ENCODE peak calls at places on chromosomes 1 and 21, in four cellular contexts. One of them, this sample, is unnamed.

GRCh38 chr1:232333419-232333767 is 296.5 kb downstream of the SIPA1L2 start:
- DNase-seq in IMR-90: no peak
- DNase-seq in endothelial cell: no peak
- DNase-seq in glutamatergic neuron: no peak
- DNase-seq in this sample: no peak

GRCh38 chr1:240219104-240219503 is 127.4 kb downstream of the FMN2 start:
- DNase-seq in glutamatergic neuron: no peak
- DNase-seq in endothelial cell: no peak
- DNase-seq in IMR-90: no peak
- DNase-seq in this sample: no peak

GRCh38 chr1:167861664-167862381 is 52.1 kb downstream of the ADCY10 start:
- DNase-seq in endothelial cell: no peak
- DNase-seq in glutamatergic neuron: no peak
- DNase-seq in IMR-90: no peak
- DNase-seq in this sample: no peak

GRCh38 chr1:165824269-165824643 is 3.2 kb upstream of the UCK2 start:
- DNase-seq in endothelial cell: no peak
- DNase-seq in glutamatergic neuron: no peak
- DNase-seq in IMR-90: no peak
- DNase-seq in this sample: no peak

GRCh38 chr21:40245021-40245420 is 377.8 kb downstream of the PCP4 start:
- DNase-seq in IMR-90: no peak
- DNase-seq in glutamatergic neuron: no peak
- DNase-seq in endothelial cell: no peak
- DNase-seq in this sample: peak

GRCh38 chr21:26119906-26120305 is 50.7 kb downstream of the APP start:
- DNase-seq in IMR-90: no peak
- DNase-seq in glutamatergic neuron: no peak
- DNase-seq in endothelial cell: no peak
- DNase-seq in this sample: no peak

GRCh38 chr1:154222518-154222917 is 1.8 kb downstream of the UBAP2L start:
- DNase-seq in IMR-90: no peak
- DNase-seq in endothelial cell: no peak
- DNase-seq in glutamatergic neuron: no peak
- DNase-seq in this sample: no peak

GRCh38 chr21:15875286-15875685 is 145.5 kb downstream of the USP25 start:
- DNase-seq in endothelial cell: no peak
- DNase-seq in glutamatergic neuron: no peak
- DNase-seq in IMR-90: no peak
- DNase-seq in this sample: no peak

GRCh38 chr21:14403681-14404318 is 20.9 kb upstream of the HSPA13 start:
- DNase-seq in IMR-90: peak
- DNase-seq in glutamatergic neuron: no peak
- DNase-seq in endothelial cell: no peak
- DNase-seq in this sample: no peak

GRCh38 chr1:113975211-113975895 is 3.9 kb upstream of the OLFML3 start:
- DNase-seq in endothelial cell: no peak
- DNase-seq in IMR-90: peak
- DNase-seq in glutamatergic neuron: no peak
- DNase-seq in this sample: no peak

GRCh38 chr21:42721341-42721824 is 68.0 kb downstream of the PDE9A start:
- DNase-seq in endothelial cell: no peak
- DNase-seq in glutamatergic neuron: no peak
- DNase-seq in IMR-90: no peak
- DNase-seq in this sample: no peak

DNA sequence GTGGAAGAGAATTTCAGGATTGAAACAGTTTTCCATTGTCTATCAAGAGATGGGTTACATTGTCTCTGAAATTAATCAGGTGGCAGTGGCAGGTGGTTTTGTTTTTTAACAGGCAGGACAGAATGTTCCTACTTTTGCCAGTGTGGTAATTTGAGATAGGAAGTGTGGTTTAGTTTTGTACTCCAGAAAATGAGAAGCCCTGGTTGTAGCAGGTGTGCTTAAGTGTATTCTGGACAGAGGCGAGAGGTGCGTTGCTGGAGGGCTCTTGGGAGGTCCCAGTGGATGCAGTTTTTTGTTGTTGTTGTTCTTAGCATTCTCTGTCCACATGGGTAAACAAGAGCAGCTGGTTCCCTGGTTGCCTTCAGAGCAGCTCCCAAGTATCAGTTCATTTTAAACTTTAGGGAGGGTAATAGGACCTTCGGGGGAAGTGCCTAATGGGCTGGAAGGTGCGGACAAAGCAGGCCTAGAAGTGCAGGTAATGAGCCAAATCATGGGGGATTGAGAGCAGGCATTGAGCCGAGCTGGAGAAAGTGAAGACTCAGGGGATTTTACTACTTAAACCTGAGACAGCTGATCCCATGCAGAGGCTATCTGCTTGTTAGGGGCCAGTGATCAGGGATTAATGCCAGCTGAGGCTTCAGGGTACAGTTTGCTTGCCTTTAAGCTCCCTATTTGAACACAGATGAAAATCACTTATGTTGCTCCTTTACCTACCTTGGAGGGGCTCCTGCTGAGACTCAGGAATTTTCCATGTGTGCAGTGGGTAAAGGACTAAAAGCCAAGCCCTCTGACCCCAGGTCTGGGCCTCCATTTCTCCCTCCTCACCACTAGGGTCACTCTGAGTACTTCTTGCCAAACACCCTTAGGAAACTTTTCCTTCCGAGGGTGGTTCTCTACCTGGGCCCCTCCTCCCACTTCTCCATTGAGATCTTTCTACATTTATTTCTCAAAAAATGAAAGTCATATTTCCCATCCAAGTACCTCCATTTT is 6.1 kb downstream of the PFKFB2 start:
- DNase-seq in IMR-90: no peak
- DNase-seq in glutamatergic neuron: no peak
- DNase-seq in endothelial cell: no peak
- DNase-seq in this sample: peak
- TF ChIP-seq CTCF in IMR-90: no peak
- TF ChIP-seq CTCF in glutamatergic neuron: peak
- TF ChIP-seq CTCF in endothelial cell: no peak
- TF ChIP-seq CTCF in this sample: no peak

GRCh38 chr1:206469933-206470691 is at the start of gene IKBKE:
- DNase-seq in endothelial cell: peak
- DNase-seq in glutamatergic neuron: no peak
- DNase-seq in IMR-90: peak
- DNase-seq in this sample: peak
- TF ChIP-seq CTCF in endothelial cell: no peak
- TF ChIP-seq CTCF in glutamatergic neuron: no peak
- TF ChIP-seq CTCF in IMR-90: peak
- TF ChIP-seq CTCF in this sample: no peak

DNA sequence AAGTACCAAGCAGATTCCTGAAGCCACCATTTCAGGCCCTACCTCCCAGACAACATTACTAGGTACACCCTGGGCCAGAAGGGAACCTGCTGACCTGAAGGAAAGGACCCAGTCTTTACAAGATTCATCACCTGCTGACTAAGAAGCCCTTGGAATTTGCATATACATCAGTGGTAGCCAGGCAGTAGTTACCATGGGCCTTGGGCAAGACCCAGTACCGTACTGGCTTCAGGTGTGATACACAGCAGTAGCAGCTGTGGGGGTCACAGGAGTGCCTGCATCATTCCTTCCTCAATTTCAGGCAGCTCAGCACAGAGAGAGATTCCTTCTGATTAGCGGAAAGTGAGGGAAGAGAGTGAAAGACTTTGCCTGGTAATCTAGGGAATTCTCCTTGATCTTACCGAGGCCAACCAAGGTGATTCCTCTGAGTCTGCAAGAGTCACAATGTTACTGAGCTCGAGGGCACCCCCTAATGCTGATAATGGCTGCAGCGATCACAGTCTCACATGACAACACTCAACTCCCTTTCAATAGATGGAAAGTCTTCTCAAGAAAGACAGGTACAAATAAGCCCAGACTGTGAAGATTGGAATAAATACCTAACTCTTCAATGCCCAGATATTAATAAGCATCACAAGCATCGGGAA is 22.0 kb upstream of the UHMK1 start:
- DNase-seq in endothelial cell: no peak
- DNase-seq in IMR-90: no peak
- DNase-seq in glutamatergic neuron: no peak
- DNase-seq in this sample: no peak
- TF ChIP-seq CTCF in endothelial cell: no peak
- TF ChIP-seq CTCF in IMR-90: no peak
- TF ChIP-seq CTCF in glutamatergic neuron: no peak
- TF ChIP-seq CTCF in this sample: no peak

GRCh38 chr1:24150228-24151174 is 7.6 kb upstream of the IL22RA1 start:
- DNase-seq in IMR-90: peak
- DNase-seq in glutamatergic neuron: peak
- DNase-seq in endothelial cell: peak
- DNase-seq in this sample: peak
- TF ChIP-seq CTCF in IMR-90: peak
- TF ChIP-seq CTCF in glutamatergic neuron: peak
- TF ChIP-seq CTCF in endothelial cell: peak
- TF ChIP-seq CTCF in this sample: peak

GRCh38 chr1:190453550-190453949 is 24.1 kb downstream of the BRINP3 start:
- DNase-seq in IMR-90: peak
- DNase-seq in endothelial cell: no peak
- DNase-seq in glutamatergic neuron: no peak
- DNase-seq in this sample: no peak
- TF ChIP-seq CTCF in IMR-90: peak
- TF ChIP-seq CTCF in endothelial cell: no peak
- TF ChIP-seq CTCF in glutamatergic neuron: no peak
- TF ChIP-seq CTCF in this sample: no peak

DNA sequence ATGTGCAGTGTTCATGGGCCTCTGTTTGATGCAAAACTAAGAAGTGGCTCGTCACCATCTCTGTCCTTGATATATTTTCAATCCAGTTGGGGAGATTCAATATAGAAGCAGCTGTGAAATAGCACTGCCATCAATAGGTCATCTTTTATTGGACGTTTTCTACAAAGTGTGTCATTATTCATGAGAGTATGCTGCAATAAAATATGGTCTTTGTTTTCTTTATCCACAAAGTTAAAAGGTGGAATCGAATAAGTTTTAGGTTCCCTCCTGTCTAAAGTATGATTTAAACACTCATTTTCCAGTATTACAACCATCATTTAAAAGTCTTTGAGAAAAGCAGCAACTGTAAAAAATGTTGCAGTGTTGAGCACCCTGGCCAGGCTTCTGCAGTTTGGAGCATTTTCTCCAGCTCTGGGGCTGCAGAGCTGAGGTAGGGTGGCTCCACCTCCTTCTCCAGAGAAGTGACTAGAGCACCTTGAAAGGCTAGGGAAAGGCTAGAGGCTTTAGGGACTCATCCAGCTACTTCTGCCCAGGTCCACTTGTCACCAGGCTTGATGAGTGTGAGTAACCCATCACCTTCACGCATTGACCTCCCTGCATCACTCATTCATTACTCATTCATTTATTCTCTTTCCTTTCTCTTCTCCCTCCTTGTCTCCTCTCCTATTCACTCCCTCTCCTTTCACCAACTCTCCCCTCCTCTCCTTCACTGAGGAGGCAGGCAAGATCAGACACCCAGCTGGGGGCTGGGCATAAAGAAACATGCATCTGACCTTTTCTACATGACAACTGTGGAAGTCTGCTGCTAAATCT is 56.4 kb upstream of the DNAH14 start:
- DNase-seq in IMR-90: no peak
- DNase-seq in glutamatergic neuron: no peak
- DNase-seq in endothelial cell: no peak
- DNase-seq in this sample: no peak
- TF ChIP-seq CTCF in IMR-90: no peak
- TF ChIP-seq CTCF in glutamatergic neuron: no peak
- TF ChIP-seq CTCF in endothelial cell: no peak
- TF ChIP-seq CTCF in this sample: no peak

GRCh38 chr1:180215856-180216625 is 14.0 kb upstream of the LHX4 start:
- DNase-seq in glutamatergic neuron: no peak
- DNase-seq in IMR-90: no peak
- DNase-seq in endothelial cell: no peak
- DNase-seq in this sample: no peak

GRCh38 chr1:180211156-180211859 is 18.8 kb upstream of the LHX4 start:
- DNase-seq in glutamatergic neuron: no peak
- DNase-seq in IMR-90: no peak
- DNase-seq in endothelial cell: no peak
- DNase-seq in this sample: no peak

GRCh38 chr1:180211860-180212229 is 18.2 kb upstream of the LHX4 start:
- DNase-seq in glutamatergic neuron: no peak
- DNase-seq in IMR-90: no peak
- DNase-seq in endothelial cell: no peak
- DNase-seq in this sample: no peak

GRCh38 chr1:180217021-180217420 is 13.0 kb upstream of the LHX4 start:
- DNase-seq in endothelial cell: no peak
- DNase-seq in IMR-90: no peak
- DNase-seq in glutamatergic neuron: no peak
- DNase-seq in this sample: no peak

GRCh38 chr1:180213401-180214177 is 16.5 kb upstream of the LHX4 start:
- DNase-seq in IMR-90: no peak
- DNase-seq in endothelial cell: no peak
- DNase-seq in glutamatergic neuron: no peak
- DNase-seq in this sample: peak
- TF ChIP-seq CTCF in IMR-90: no peak
- TF ChIP-seq CTCF in endothelial cell: no peak
- TF ChIP-seq CTCF in glutamatergic neuron: no peak
- TF ChIP-seq CTCF in this sample: no peak

GRCh38 chr1:22665752-22666151 is 12.7 kb downstream of the C1QB start:
- DNase-seq in endothelial cell: peak
- DNase-seq in IMR-90: peak
- DNase-seq in glutamatergic neuron: peak
- DNase-seq in this sample: peak
- TF ChIP-seq CTCF in endothelial cell: peak
- TF ChIP-seq CTCF in IMR-90: peak
- TF ChIP-seq CTCF in glutamatergic neuron: peak
- TF ChIP-seq CTCF in this sample: peak

DNA sequence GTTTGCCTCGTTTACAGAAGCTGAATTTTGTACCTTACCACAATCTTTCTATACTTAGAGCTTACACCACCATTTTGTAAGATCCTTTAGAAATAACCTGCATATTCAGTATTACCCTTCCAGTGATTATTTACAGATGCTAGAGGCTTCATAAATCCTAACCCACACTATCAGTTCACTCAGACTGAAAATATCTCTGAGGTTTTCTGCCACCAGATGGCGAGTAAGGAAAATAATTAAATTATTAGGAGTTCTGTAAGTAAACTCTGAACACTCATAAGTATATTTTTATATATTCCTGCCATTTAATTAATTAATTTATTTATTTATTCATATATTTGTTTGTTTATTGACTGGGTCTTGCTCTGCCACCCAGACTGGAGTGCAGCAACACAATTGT is 1635.2 kb downstream of the PLA2G4A start:
- DNase-seq in IMR-90: peak
- DNase-seq in endothelial cell: no peak
- DNase-seq in glutamatergic neuron: no peak
- DNase-seq in this sample: no peak
- TF ChIP-seq CTCF in IMR-90: peak
- TF ChIP-seq CTCF in endothelial cell: no peak
- TF ChIP-seq CTCF in glutamatergic neuron: no peak
- TF ChIP-seq CTCF in this sample: no peak

This sample was measured in nephron progenitor cell.